ENCODE peak calls at places on chromosomes 1 and 21, in four cellular contexts. One of them, this sample, is unnamed.

GRCh38 chr1:50701706-50702317 is 258.3 kb downstream of the FAF1 start:
- DNase-seq in Panc1: no peak
- DNase-seq in fibroblast of mammary gland: no peak
- DNase-seq in activated CD4-positive, alpha-beta T cell treated with anti-CD3 and anti-CD28 coated beads, Interleukin-2, amount 10 ng/mL, durations not matched to agents 7 days and 5 days: no peak
- DNase-seq in this sample: no peak

GRCh38 chr1:63914706-63915105 is 140.9 kb downstream of the ROR1 start:
- DNase-seq in Panc1: no peak
- DNase-seq in fibroblast of mammary gland: no peak
- DNase-seq in activated CD4-positive, alpha-beta T cell treated with anti-CD3 and anti-CD28 coated beads, Interleukin-2, amount 10 ng/mL, durations not matched to agents 7 days and 5 days: no peak
- DNase-seq in this sample: no peak

GRCh38 chr1:53944469-53945182 is 873 bp downstream of the IFT25 start:
- DNase-seq in Panc1: no peak
- DNase-seq in fibroblast of mammary gland: peak
- DNase-seq in activated CD4-positive, alpha-beta T cell treated with anti-CD3 and anti-CD28 coated beads, Interleukin-2, amount 10 ng/mL, durations not matched to agents 7 days and 5 days: no peak
- DNase-seq in this sample: no peak

GRCh38 chr1:28104866-28105467 is 16.6 kb upstream of the EYA3 start:
- DNase-seq in Panc1: no peak
- DNase-seq in fibroblast of mammary gland: peak
- DNase-seq in activated CD4-positive, alpha-beta T cell treated with anti-CD3 and anti-CD28 coated beads, Interleukin-2, amount 10 ng/mL, durations not matched to agents 7 days and 5 days: no peak
- DNase-seq in this sample: no peak

GRCh38 chr1:152442765-152443164 is 28.7 kb upstream of the CRNN start:
- DNase-seq in Panc1: no peak
- DNase-seq in fibroblast of mammary gland: peak
- DNase-seq in activated CD4-positive, alpha-beta T cell treated with anti-CD3 and anti-CD28 coated beads, Interleukin-2, amount 10 ng/mL, durations not matched to agents 7 days and 5 days: no peak
- DNase-seq in this sample: no peak

GRCh38 chr1:167016090-167016750 is 27.1 kb downstream of the MAEL start:
- DNase-seq in Panc1: no peak
- DNase-seq in fibroblast of mammary gland: no peak
- DNase-seq in activated CD4-positive, alpha-beta T cell treated with anti-CD3 and anti-CD28 coated beads, Interleukin-2, amount 10 ng/mL, durations not matched to agents 7 days and 5 days: no peak
- DNase-seq in this sample: no peak

GRCh38 chr1:230581446-230582079 is 60.7 kb upstream of the COG2 start:
- DNase-seq in Panc1: no peak
- DNase-seq in fibroblast of mammary gland: no peak
- DNase-seq in activated CD4-positive, alpha-beta T cell treated with anti-CD3 and anti-CD28 coated beads, Interleukin-2, amount 10 ng/mL, durations not matched to agents 7 days and 5 days: no peak
- DNase-seq in this sample: no peak

GRCh38 chr1:59498640-59499039 is 201.7 kb downstream of the FGGY start:
- DNase-seq in Panc1: no peak
- DNase-seq in fibroblast of mammary gland: peak
- DNase-seq in activated CD4-positive, alpha-beta T cell treated with anti-CD3 and anti-CD28 coated beads, Interleukin-2, amount 10 ng/mL, durations not matched to agents 7 days and 5 days: no peak
- DNase-seq in this sample: no peak

GRCh38 chr1:167502719-167503452 is 15.4 kb downstream of the CD247 start:
- DNase-seq in Panc1: no peak
- DNase-seq in fibroblast of mammary gland: no peak
- DNase-seq in activated CD4-positive, alpha-beta T cell treated with anti-CD3 and anti-CD28 coated beads, Interleukin-2, amount 10 ng/mL, durations not matched to agents 7 days and 5 days: no peak
- DNase-seq in this sample: no peak

GRCh38 chr1:111025109-111025508 is 61.4 kb upstream of the LRIF1 start:
- DNase-seq in Panc1: no peak
- DNase-seq in fibroblast of mammary gland: no peak
- DNase-seq in activated CD4-positive, alpha-beta T cell treated with anti-CD3 and anti-CD28 coated beads, Interleukin-2, amount 10 ng/mL, durations not matched to agents 7 days and 5 days: no peak
- DNase-seq in this sample: no peak

GRCh38 chr1:53078333-53079101 is 16.5 kb downstream of the PODN start:
- DNase-seq in Panc1: no peak
- DNase-seq in fibroblast of mammary gland: no peak
- DNase-seq in activated CD4-positive, alpha-beta T cell treated with anti-CD3 and anti-CD28 coated beads, Interleukin-2, amount 10 ng/mL, durations not matched to agents 7 days and 5 days: no peak
- DNase-seq in this sample: no peak

GRCh38 chr1:220113136-220113695 is 19.3 kb downstream of the IARS2 start:
- DNase-seq in Panc1: no peak
- DNase-seq in fibroblast of mammary gland: peak
- DNase-seq in activated CD4-positive, alpha-beta T cell treated with anti-CD3 and anti-CD28 coated beads, Interleukin-2, amount 10 ng/mL, durations not matched to agents 7 days and 5 days: peak
- DNase-seq in this sample: peak

GRCh38 chr1:229062135-229062534 is 208.8 kb upstream of the RAB4A start:
- DNase-seq in Panc1: no peak
- DNase-seq in fibroblast of mammary gland: no peak
- DNase-seq in activated CD4-positive, alpha-beta T cell treated with anti-CD3 and anti-CD28 coated beads, Interleukin-2, amount 10 ng/mL, durations not matched to agents 7 days and 5 days: no peak
- DNase-seq in this sample: no peak

GRCh38 chr1:166972193-166972592 is 3.1 kb downstream of the ILDR2 start:
- DNase-seq in Panc1: no peak
- DNase-seq in fibroblast of mammary gland: no peak
- DNase-seq in activated CD4-positive, alpha-beta T cell treated with anti-CD3 and anti-CD28 coated beads, Interleukin-2, amount 10 ng/mL, durations not matched to agents 7 days and 5 days: no peak
- DNase-seq in this sample: no peak

GRCh38 chr1:98791498-98791897 is 130.0 kb downstream of the SNX7 start:
- DNase-seq in Panc1: no peak
- DNase-seq in fibroblast of mammary gland: no peak
- DNase-seq in activated CD4-positive, alpha-beta T cell treated with anti-CD3 and anti-CD28 coated beads, Interleukin-2, amount 10 ng/mL, durations not matched to agents 7 days and 5 days: no peak
- DNase-seq in this sample: no peak

GRCh38 chr1:241610056-241610815 is 29.9 kb downstream of the CHML start:
- DNase-seq in Panc1: no peak
- DNase-seq in fibroblast of mammary gland: no peak
- DNase-seq in activated CD4-positive, alpha-beta T cell treated with anti-CD3 and anti-CD28 coated beads, Interleukin-2, amount 10 ng/mL, durations not matched to agents 7 days and 5 days: no peak
- DNase-seq in this sample: no peak

GRCh38 chr1:154328318-154329151 is 3.2 kb downstream of the ATP8B2 start:
- DNase-seq in Panc1: no peak
- DNase-seq in fibroblast of mammary gland: peak
- DNase-seq in activated CD4-positive, alpha-beta T cell treated with anti-CD3 and anti-CD28 coated beads, Interleukin-2, amount 10 ng/mL, durations not matched to agents 7 days and 5 days: peak
- DNase-seq in this sample: peak

GRCh38 chr1:201217851-201218250 is 27.2 kb downstream of the IGFN1 start:
- DNase-seq in Panc1: no peak
- DNase-seq in fibroblast of mammary gland: no peak
- DNase-seq in activated CD4-positive, alpha-beta T cell treated with anti-CD3 and anti-CD28 coated beads, Interleukin-2, amount 10 ng/mL, durations not matched to agents 7 days and 5 days: no peak
- DNase-seq in this sample: no peak

GRCh38 chr1:54477153-54477561 is 70.9 kb upstream of the ACOT11 start:
- DNase-seq in Panc1: no peak
- DNase-seq in fibroblast of mammary gland: no peak
- DNase-seq in activated CD4-positive, alpha-beta T cell treated with anti-CD3 and anti-CD28 coated beads, Interleukin-2, amount 10 ng/mL, durations not matched to agents 7 days and 5 days: no peak
- DNase-seq in this sample: no peak

GRCh38 chr1:17304155-17304826 is 3.7 kb upstream of the PADI4 start:
- DNase-seq in Panc1: no peak
- DNase-seq in fibroblast of mammary gland: no peak
- DNase-seq in activated CD4-positive, alpha-beta T cell treated with anti-CD3 and anti-CD28 coated beads, Interleukin-2, amount 10 ng/mL, durations not matched to agents 7 days and 5 days: no peak
- DNase-seq in this sample: no peak

GRCh38 chr1:155093938-155094621 is 15.4 kb downstream of the EFNA3 start:
- DNase-seq in Panc1: no peak
- DNase-seq in fibroblast of mammary gland: peak
- DNase-seq in activated CD4-positive, alpha-beta T cell treated with anti-CD3 and anti-CD28 coated beads, Interleukin-2, amount 10 ng/mL, durations not matched to agents 7 days and 5 days: no peak
- DNase-seq in this sample: no peak

GRCh38 chr1:36653850-36654249 is 171.1 kb upstream of the CSF3R start:
- DNase-seq in Panc1: no peak
- DNase-seq in fibroblast of mammary gland: peak
- DNase-seq in activated CD4-positive, alpha-beta T cell treated with anti-CD3 and anti-CD28 coated beads, Interleukin-2, amount 10 ng/mL, durations not matched to agents 7 days and 5 days: no peak
- DNase-seq in this sample: no peak

GRCh38 chr1:8427493-8427892 is 109.6 kb downstream of the SLC45A1 start:
- DNase-seq in Panc1: no peak
- DNase-seq in fibroblast of mammary gland: no peak
- DNase-seq in activated CD4-positive, alpha-beta T cell treated with anti-CD3 and anti-CD28 coated beads, Interleukin-2, amount 10 ng/mL, durations not matched to agents 7 days and 5 days: peak
- DNase-seq in this sample: no peak

GRCh38 chr1:228377664-228378452 is 28.8 kb downstream of the TRIM11 start:
- DNase-seq in Panc1: no peak
- DNase-seq in fibroblast of mammary gland: no peak
- DNase-seq in activated CD4-positive, alpha-beta T cell treated with anti-CD3 and anti-CD28 coated beads, Interleukin-2, amount 10 ng/mL, durations not matched to agents 7 days and 5 days: peak
- DNase-seq in this sample: no peak

GRCh38 chr21:38392722-38393121 is 105.6 kb downstream of the ERG start:
- DNase-seq in Panc1: no peak
- DNase-seq in fibroblast of mammary gland: no peak
- DNase-seq in activated CD4-positive, alpha-beta T cell treated with anti-CD3 and anti-CD28 coated beads, Interleukin-2, amount 10 ng/mL, durations not matched to agents 7 days and 5 days: no peak
- DNase-seq in this sample: no peak

GRCh38 chr1:15326691-15327530 is 79.9 kb downstream of the FHAD1 start:
- DNase-seq in Panc1: no peak
- DNase-seq in fibroblast of mammary gland: peak
- DNase-seq in activated CD4-positive, alpha-beta T cell treated with anti-CD3 and anti-CD28 coated beads, Interleukin-2, amount 10 ng/mL, durations not matched to agents 7 days and 5 days: no peak
- DNase-seq in this sample: no peak

GRCh38 chr1:227006397-227006796 is 66.3 kb downstream of the COQ8A start:
- DNase-seq in Panc1: no peak
- DNase-seq in fibroblast of mammary gland: no peak
- DNase-seq in activated CD4-positive, alpha-beta T cell treated with anti-CD3 and anti-CD28 coated beads, Interleukin-2, amount 10 ng/mL, durations not matched to agents 7 days and 5 days: no peak
- DNase-seq in this sample: no peak

GRCh38 chr1:180551997-180552396 is 6.8 kb upstream of the OVAAL start:
- DNase-seq in Panc1: no peak
- DNase-seq in fibroblast of mammary gland: no peak
- DNase-seq in activated CD4-positive, alpha-beta T cell treated with anti-CD3 and anti-CD28 coated beads, Interleukin-2, amount 10 ng/mL, durations not matched to agents 7 days and 5 days: no peak
- DNase-seq in this sample: no peak

GRCh38 chr1:109776911-109777310 is 13.2 kb upstream of the EPS8L3 start:
- DNase-seq in Panc1: peak
- DNase-seq in fibroblast of mammary gland: peak
- DNase-seq in activated CD4-positive, alpha-beta T cell treated with anti-CD3 and anti-CD28 coated beads, Interleukin-2, amount 10 ng/mL, durations not matched to agents 7 days and 5 days: peak
- DNase-seq in this sample: peak

GRCh38 chr1:17128361-17128760 is 9.1 kb upstream of the PADI2 start:
- DNase-seq in Panc1: peak
- DNase-seq in fibroblast of mammary gland: peak
- DNase-seq in activated CD4-positive, alpha-beta T cell treated with anti-CD3 and anti-CD28 coated beads, Interleukin-2, amount 10 ng/mL, durations not matched to agents 7 days and 5 days: no peak
- DNase-seq in this sample: no peak

GRCh38 chr1:203467550-203467921 is 8.1 kb upstream of the PRELP start:
- DNase-seq in Panc1: no peak
- DNase-seq in fibroblast of mammary gland: peak
- DNase-seq in activated CD4-positive, alpha-beta T cell treated with anti-CD3 and anti-CD28 coated beads, Interleukin-2, amount 10 ng/mL, durations not matched to agents 7 days and 5 days: no peak
- DNase-seq in this sample: no peak